ENCODE peak calls at places on chromosomes 7 and 10, in nine cellular contexts. M, O, T, S, V, N, E, K and Z are unnamed samples.

GRCh38 chr7:135684134-135684533 is 21.8 kb downstream of the STMP1 start:
- DNase-seq in M (no peak), O (no peak), T (no peak), S (no peak), V (no peak), N (no peak), E (no peak), K (peak; percentile 49), Z (peak; percentile 26)

GRCh38 chr10:27628631-27629030 is 117.0 kb downstream of the MKX start:
- DNase-seq in M (no peak), O (no peak), T (no peak), S (no peak), V (no peak), N (no peak), E (no peak), K (no peak), Z (no peak)

GRCh38 chr7:128167316-128167691 is 73.8 kb upstream of the LEP start:
- DNase-seq in M (no peak), O (peak; percentile 60), T (peak; percentile 25), S (no peak), V (peak; percentile 38), N (no peak), E (no peak), K (peak; percentile 75), Z (peak; percentile 82)

GRCh38 chr10:114043532-114044250 is at the start of gene ADRB1:
- DNase-seq in M (peak; percentile 89), O (peak; percentile 88), T (peak; percentile 93), S (peak; percentile 95), V (peak; percentile 56), N (peak; percentile 61), E (peak; percentile 12), K (peak; percentile 5), Z (peak; percentile 89)

GRCh38 chr7:47730135-47730534 is 148.2 kb upstream of the TNS3 start:
- DNase-seq in M (no peak), O (no peak), T (no peak), S (no peak), V (no peak), N (no peak), E (no peak), K (no peak), Z (no peak)

GRCh38 chr7:3682028-3682712 is 381.1 kb downstream of the SDK1 start:
- DNase-seq in M (no peak), O (no peak), T (no peak), S (no peak), V (peak; percentile 25), N (no peak), E (no peak), K (no peak), Z (no peak)

GRCh38 chr7:107959527-107959898 is 43.4 kb downstream of the LAMB1 start:
- DNase-seq in M (no peak), O (no peak), T (no peak), S (no peak), V (no peak), N (no peak), E (no peak), K (no peak), Z (no peak)

GRCh38 chr7:100167912-100168323 is 499 bp downstream of the GAL3ST4 start:
- DNase-seq in M (peak; percentile 52), O (no peak), T (no peak), S (no peak), V (no peak), N (no peak), E (no peak), K (no peak), Z (no peak)

GRCh38 chr7:118280319-118281012 is 56.0 kb downstream of the ANKRD7 start:
- DNase-seq in M (no peak), O (no peak), T (no peak), S (no peak), V (no peak), N (no peak), E (no peak), K (no peak), Z (no peak)

GRCh38 chr10:133179651-133180050 is 19.6 kb downstream of the KNDC1 start:
- DNase-seq in M (peak; percentile 54), O (no peak), T (no peak), S (no peak), V (no peak), N (no peak), E (no peak), K (no peak), Z (no peak)

GRCh38 chr10:60731134-60731883 is 47.0 kb upstream of the CDK1 start:
- DNase-seq in M (no peak), O (no peak), T (no peak), S (no peak), V (no peak), N (no peak), E (no peak), K (no peak), Z (no peak)

GRCh38 chr10:60733189-60733815 is 45.0 kb upstream of the CDK1 start:
- DNase-seq in M (peak; percentile 88), O (peak; percentile 45), T (no peak), S (no peak), V (peak; percentile 14), N (no peak), E (no peak), K (no peak), Z (no peak)

GRCh38 chr10:60734226-60734625 is 44.1 kb upstream of the CDK1 start:
- DNase-seq in M (no peak), O (no peak), T (no peak), S (no peak), V (no peak), N (no peak), E (no peak), K (no peak), Z (no peak)

GRCh38 chr10:60733826-60734225 is 44.5 kb upstream of the CDK1 start:
- DNase-seq in M (no peak), O (no peak), T (no peak), S (no peak), V (no peak), N (no peak), E (no peak), K (no peak), Z (no peak)

DNA sequence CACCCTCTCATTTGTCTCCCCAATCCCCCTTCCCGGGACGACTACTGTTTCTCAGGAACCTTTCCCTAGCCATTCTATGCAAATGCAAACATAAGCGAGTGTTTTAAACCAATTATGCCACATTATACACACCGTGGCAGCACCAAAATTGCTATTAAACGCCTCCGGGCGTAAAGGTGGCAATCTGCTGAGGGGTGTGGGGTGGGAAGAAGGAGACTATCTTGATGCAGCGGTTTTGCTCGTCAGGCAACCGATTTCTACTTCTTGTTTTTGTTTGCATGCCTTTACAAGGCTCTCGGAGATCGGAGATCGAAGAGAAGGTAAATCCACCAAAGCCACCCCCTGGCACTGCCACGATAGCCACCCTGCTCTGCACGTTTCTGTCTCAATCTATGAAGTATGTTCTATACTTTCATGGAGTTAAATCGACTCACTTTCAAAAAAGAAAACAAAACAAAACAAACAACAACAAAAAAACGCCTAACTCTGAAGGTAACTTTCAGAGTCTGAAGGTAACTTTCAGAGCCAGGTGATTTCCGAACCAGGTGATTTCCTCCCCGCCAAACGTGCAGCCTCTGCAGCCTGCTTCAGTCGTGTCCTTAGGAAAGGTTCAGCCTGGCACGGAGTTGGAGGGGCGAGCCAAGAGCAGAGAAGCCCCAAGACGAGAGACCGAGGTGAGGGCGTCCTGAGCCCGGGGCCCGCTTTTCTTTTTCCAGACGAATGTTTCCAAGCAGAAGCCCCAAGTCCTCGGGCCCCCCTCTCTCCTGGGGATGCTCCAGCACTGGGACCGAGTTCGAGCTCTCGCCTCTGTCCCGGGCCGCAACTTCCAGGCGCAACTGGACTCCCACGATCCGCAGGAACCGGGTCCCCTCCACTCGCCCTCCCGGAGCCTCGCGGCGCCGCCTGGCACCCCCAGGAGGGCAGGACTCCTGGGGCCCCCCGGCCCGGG is 45.8 kb upstream of the CDK1 start:
- DNase-seq in M (peak; percentile 74), O (no peak), T (no peak), S (no peak), V (no peak), N (no peak), E (no peak), K (no peak), Z (no peak)
- TF ChIP-seq POLR2A in M (no peak), O (no peak), T (no peak), S (no peak), V (no peak), N (no peak), E (no peak), K (no peak), Z (no peak)

GRCh38 chr7:101303102-101303701 is 18.4 kb downstream of the IFT22 start:
- DNase-seq in M (no peak), O (no peak), T (no peak), S (no peak), V (no peak), N (no peak), E (no peak), K (no peak), Z (no peak)

GRCh38 chr7:101306307-101306706 is 15.3 kb downstream of the IFT22 start:
- DNase-seq in M (no peak), O (no peak), T (no peak), S (no peak), V (no peak), N (no peak), E (no peak), K (no peak), Z (no peak)

GRCh38 chr7:101302641-101303101 is 18.9 kb downstream of the IFT22 start:
- DNase-seq in M (no peak), O (no peak), T (no peak), S (no peak), V (no peak), N (no peak), E (no peak), K (no peak), Z (no peak)

GRCh38 chr7:101308245-101309085 is 13.1 kb downstream of the IFT22 start:
- DNase-seq in M (no peak), O (peak; percentile 89), T (no peak), S (no peak), V (no peak), N (no peak), E (no peak), K (no peak), Z (no peak)
- TF ChIP-seq POLR2A in M (no peak), O (peak; percentile 73), T (no peak), S (no peak), V (no peak), N (no peak), E (no peak), K (no peak), Z (no peak)

GRCh38 chr10:108797573-108797972 is 1125.7 kb downstream of the XPNPEP1 start:
- DNase-seq in M (no peak), O (no peak), T (no peak), S (no peak), V (no peak), N (no peak), E (no peak), K (no peak), Z (no peak)
- TF ChIP-seq POLR2A in M (no peak), O (no peak), T (no peak), S (no peak), V (no peak), N (no peak), E (no peak), K (no peak), Z (no peak)

DNA sequence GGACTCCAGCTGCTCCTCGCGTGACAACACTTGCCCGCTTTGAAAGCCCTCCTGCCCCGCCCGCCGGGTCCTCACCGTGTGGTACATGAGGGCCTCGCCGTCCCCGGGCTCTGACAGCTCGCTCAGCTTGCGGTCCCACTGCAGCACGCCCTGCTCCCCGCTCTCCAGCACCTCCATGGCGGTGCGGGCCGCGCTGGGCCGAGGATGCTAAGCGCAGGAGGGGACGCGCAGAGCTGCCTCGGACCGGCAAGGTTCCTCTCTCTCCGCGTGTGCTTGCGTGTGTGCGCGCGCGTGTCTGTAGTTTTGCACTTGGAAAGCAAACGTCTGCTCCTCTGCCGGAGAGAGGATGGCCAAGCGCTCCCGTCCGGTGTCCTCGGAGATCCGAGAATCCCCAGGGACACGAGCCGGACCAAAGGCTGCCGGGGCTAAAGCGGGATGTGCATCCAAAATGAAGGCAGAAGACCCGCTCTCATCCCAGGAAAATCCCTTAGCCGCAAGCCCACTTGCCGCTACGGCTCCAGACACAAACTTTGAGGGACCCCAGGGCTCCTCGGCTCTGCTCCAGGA is at the start of gene CREB3L2:
- DNase-seq in M (peak; percentile 96), O (peak; percentile 51), T (no peak), S (no peak), V (no peak), N (peak; percentile 56), E (peak; percentile 45), K (peak; percentile 57), Z (no peak)
- TF ChIP-seq POLR2A in M (no peak), O (peak; percentile 64), T (peak; percentile 84), S (peak; percentile 81), V (peak; percentile 63), N (peak; percentile 74), E (peak; percentile 95), K (peak; percentile 98), Z (peak; percentile 17)